ENCODE peak calls at places on chromosome 21, in four cellular contexts. Q is heart left ventricle, J is A673, M is ovary. S is an unnamed sample.

GRCh38 chr21:38852278-38852677 is 46.5 kb downstream of the ETS2 start:
- DNase-seq in Q (no peak), J (no peak), M (no peak), S (no peak)

GRCh38 chr21:42677339-42678117 is 24.1 kb downstream of the PDE9A start:
- DNase-seq in M (no peak), J (no peak), Q (no peak), S (peak; percentile 22)

GRCh38 chr21:40706806-40707205 is 140.2 kb downstream of the DSCAM start:
- DNase-seq in M (no peak), Q (no peak), J (no peak), S (no peak)

GRCh38 chr21:39175154-39175553 is 8.1 kb downstream of the PSMG1 start:
- DNase-seq in M (no peak), Q (no peak), J (peak; percentile 40), S (no peak)

GRCh38 chr21:36803801-36804452 is 105.0 kb downstream of the SIM2 start:
- DNase-seq in Q (no peak), M (no peak), J (no peak), S (no peak)

GRCh38 chr21:42635848-42636534 is 17.4 kb upstream of the PDE9A start:
- DNase-seq in M (no peak), Q (no peak), J (no peak), S (no peak)

GRCh38 chr21:39938086-39938611 is 70.9 kb downstream of the PCP4 start:
- DNase-seq in M (no peak), Q (no peak), J (no peak), S (no peak)

GRCh38 chr21:42022906-42023305 is 12.7 kb upstream of the ZBTB21 start:
- DNase-seq in Q (no peak), M (no peak), J (no peak), S (no peak)

GRCh38 chr21:46295996-46296752 is 10.0 kb downstream of the YBEY start:
- DNase-seq in M (peak; percentile 82), J (peak; percentile 25), Q (peak; percentile 90), S (peak; percentile 98)

GRCh38 chr21:38075833-38076567 is 159.7 kb upstream of the KCNJ6 start:
- DNase-seq in M (no peak), J (peak; percentile 2), Q (no peak), S (no peak)

GRCh38 chr21:36753556-36753955 is 54.6 kb downstream of the SIM2 start:
- DNase-seq in J (no peak), M (no peak), Q (no peak), S (no peak)

GRCh38 chr21:27058673-27059365 is 91.9 kb upstream of the ADAMTS5 start:
- DNase-seq in Q (no peak), M (no peak), J (no peak), S (no peak)

GRCh38 chr21:27476696-27477095 is 509.8 kb upstream of the ADAMTS5 start:
- DNase-seq in M (no peak), Q (no peak), J (no peak), S (no peak)

GRCh38 chr21:41643246-41643966 is 123.4 kb downstream of the RIPK4 start:
- DNase-seq in J (peak; percentile 21), M (no peak), Q (no peak), S (no peak)

GRCh38 chr21:36481639-36482038 is 1.7 kb upstream of the CLDN14 start:
- DNase-seq in M (no peak), J (no peak), Q (no peak), S (peak; percentile 21)

GRCh38 chr21:41766883-41767605 is at the start of gene RIPK4:
- DNase-seq in Q (no peak), M (no peak), J (peak; percentile 77), S (peak; percentile 74)

GRCh38 chr21:19683492-19683891 is 1279.9 kb upstream of the TMPRSS15 start:
- DNase-seq in J (no peak), Q (no peak), M (no peak), S (no peak)

GRCh38 chr21:32578107-32578691 is 7.1 kb downstream of the TCP10L start:
- DNase-seq in M (no peak), Q (no peak), J (peak; percentile 16), S (no peak)

GRCh38 chr21:46311568-46311967 is 12.1 kb downstream of the C21orf58 start:
- DNase-seq in M (no peak), Q (no peak), J (no peak), S (no peak)

GRCh38 chr21:39441502-39442475 is 3.8 kb downstream of the LCA5L start:
- DNase-seq in Q (no peak), J (peak; percentile 55), M (no peak), S (no peak)

GRCh38 chr21:43340491-43341348 is 86.2 kb downstream of the SIK1 start:
- DNase-seq in J (peak; percentile 31), Q (no peak), M (peak; percentile 50), S (peak; percentile 44)

GRCh38 chr21:45991606-45992301 is 10.2 kb downstream of the COL6A1 start:
- DNase-seq in M (peak; percentile 6), J (no peak), Q (no peak), S (peak; percentile 44)

GRCh38 chr21:42547906-42548365 is 34.3 kb downstream of the SLC37A1 start:
- DNase-seq in M (no peak), J (no peak), Q (no peak), S (no peak)

DNA sequence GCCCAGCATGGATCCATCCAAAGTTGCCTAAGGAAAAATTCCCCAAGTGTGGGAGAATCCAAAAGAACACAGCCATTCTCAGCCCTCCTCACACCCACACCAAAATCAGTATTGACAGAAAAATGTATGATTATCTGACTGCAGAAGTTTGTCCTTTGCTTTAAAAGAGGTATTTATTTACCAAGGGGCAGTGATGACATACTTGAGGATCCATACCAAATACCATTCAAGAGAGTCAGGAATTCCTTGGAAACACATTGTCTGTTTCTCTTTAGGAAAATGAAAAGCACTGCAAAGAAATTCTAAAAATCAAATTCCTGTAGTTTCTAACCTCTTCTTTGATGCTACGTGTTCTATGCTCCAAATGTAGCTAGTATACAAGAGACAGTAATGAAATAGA is 509.6 kb upstream of the CXADR start:
- DNase-seq in Q (no peak), J (no peak), M (no peak), S (no peak)
- H3K27ac ChIP-seq in Q (no peak overlapping the region), J (no peak overlapping the region), M (no peak overlapping the region), S (no peak overlapping the region)

GRCh38 chr21:44766818-44767354 is 34.7 kb downstream of the UBE2G2 start:
- DNase-seq in J (no peak), Q (no peak), M (no peak), S (no peak)
- H3K4me1 ChIP-seq in J (no peaks in the 10 kb centered on the region), Q (no peaks in the 10 kb centered on the region), M (no peaks in the 10 kb centered on the region), S (no peaks in the 10 kb centered on the region)

DNA sequence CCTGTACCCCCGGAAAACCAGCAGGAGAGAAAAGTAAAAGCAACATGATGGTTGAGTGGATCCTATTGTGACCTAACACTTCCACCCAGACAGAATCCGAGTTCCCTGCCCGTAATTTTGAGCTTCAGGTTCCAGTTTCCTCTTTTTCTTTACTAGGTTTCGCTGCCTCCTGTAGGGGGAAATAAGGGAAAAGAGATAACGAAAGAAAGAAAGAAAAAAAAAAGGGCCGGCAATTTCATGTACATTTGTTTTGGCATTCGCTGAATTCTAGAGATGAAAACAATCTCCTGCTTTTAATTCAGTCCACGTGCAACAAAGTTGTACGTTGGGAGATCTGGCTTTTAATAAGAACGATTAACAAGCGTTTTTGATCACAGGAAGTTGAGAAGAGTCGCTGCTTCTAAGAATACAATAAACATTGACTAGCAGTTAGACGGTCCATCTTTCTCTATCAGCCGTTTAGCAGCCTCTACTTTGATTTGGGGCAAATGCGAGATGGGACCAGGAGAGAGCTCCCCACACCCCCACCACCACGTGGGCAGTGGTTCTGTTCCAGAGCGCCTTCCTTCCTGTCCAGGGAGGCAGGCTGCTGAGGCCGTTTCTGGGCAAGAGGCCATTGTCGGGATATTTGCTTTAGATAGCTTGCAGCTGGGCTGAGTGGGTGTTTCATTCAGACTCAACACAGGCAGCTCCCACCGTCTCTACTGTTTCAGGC is 155.9 kb upstream of the RUNX1 start:
- DNase-seq in M (peak; percentile 94), J (peak; percentile 3), Q (peak; percentile 85), S (peak; percentile 88)
- H3K27ac ChIP-seq in M (peak overlapping the region; percentile 20), J (no peak overlapping the region), Q (peak overlapping the region; percentile 77), S (peak overlapping the region; percentile 32)

GRCh38 chr21:15062566-15062965 is 2.2 kb downstream of the NRIP1 start:
- DNase-seq in J (peak; percentile 35), Q (no peak), M (no peak), S (no peak)

GRCh38 chr21:15061747-15062146 is 3.1 kb downstream of the NRIP1 start:
- DNase-seq in Q (no peak), M (no peak), J (no peak), S (no peak)

GRCh38 chr21:15061284-15061683 is 3.5 kb downstream of the NRIP1 start:
- DNase-seq in Q (no peak), J (no peak), M (no peak), S (no peak)

GRCh38 chr21:15059397-15059796 is 5.4 kb downstream of the NRIP1 start:
- DNase-seq in Q (no peak), M (no peak), J (no peak), S (no peak)

GRCh38 chr21:15060776-15061175 is 4.0 kb downstream of the NRIP1 start:
- DNase-seq in J (no peak), Q (no peak), M (no peak), S (no peak)
- H3K4me1 ChIP-seq in J (peaks cover 70% of the 10 kb centered on the region), Q (peaks cover 4% of the 10 kb centered on the region), M (peaks cover 3% of the 10 kb centered on the region), S (peaks cover 3% of the 10 kb centered on the region)

GRCh38 chr21:28635541-28635940 is 357.1 kb downstream of the LTN1 start:
- DNase-seq in Q (no peak), J (no peak), M (no peak), S (no peak)

GRCh38 chr21:28639742-28640141 is 352.9 kb downstream of the LTN1 start:
- DNase-seq in J (peak; percentile 29), Q (no peak), M (no peak), S (no peak)

GRCh38 chr21:28636988-28637691 is 355.5 kb downstream of the LTN1 start:
- DNase-seq in Q (no peak), M (no peak), J (no peak), S (no peak)

GRCh38 chr21:28632718-28633408 is 359.8 kb downstream of the LTN1 start:
- DNase-seq in M (no peak), Q (no peak), J (no peak), S (no peak)

DNA sequence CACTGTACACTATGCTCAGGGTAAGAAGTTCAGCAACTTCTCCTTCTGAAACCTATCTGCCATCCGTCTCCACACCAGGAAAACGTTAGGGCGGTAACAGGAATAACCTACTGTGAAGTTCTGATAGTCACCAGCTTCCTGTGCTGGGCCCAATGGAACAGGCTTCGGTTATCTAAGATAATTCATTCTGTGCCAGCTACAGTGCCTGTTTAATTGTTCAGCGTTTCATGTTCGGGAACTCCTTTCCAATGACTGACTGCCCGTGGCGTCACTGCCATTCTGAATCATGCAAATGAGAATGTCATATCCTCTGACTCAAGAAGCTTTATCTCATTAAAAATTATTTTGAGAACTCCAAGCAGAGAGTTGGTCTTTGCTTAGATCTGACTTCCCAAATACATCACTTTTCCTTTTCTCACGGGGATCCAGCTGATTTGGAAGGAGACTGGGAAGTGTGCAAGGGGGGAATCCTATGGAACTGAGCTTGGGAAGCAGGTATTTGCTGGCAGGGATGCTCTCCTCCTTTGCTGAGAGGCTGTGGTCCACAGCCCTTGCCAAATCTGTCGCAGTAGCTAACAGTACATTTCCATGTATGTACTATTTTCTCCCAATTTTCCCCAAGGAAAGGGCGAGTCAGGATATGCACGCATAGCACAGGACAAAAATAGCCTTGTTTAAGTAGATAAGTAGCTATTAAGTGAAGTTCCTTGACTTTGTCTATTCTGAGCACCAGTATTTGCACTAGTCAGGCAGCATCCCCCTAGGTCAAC is 358.7 kb downstream of the LTN1 start:
- DNase-seq in J (peak; percentile 43), M (no peak), Q (peak; percentile 64), S (peak; percentile 64)
- H3K27ac ChIP-seq in J (no peak overlapping the region), M (no peak overlapping the region), Q (peak overlapping the region; percentile 80), S (peak overlapping the region; percentile 95)

S was measured in right cardiac atrium.